ENCODE peak calls at places on chromosomes 11 and 22, in five cellular contexts. One of them, this sample, is unnamed.
A peak's percentile ranks its signal among the peaks of the same experiment; 100 is the strongest.

GRCh38 chr11:116687458-116688201 is 85.2 kb downstream of the BUD13 start:
- DNase-seq in activated T-cell treated with anti-CD3 and anti-CD28 coated beads, Interleukin-2, amount 50 U/mL, for 4 hours: no peak
- DNase-seq in IMR-90: no peak
- DNase-seq in hepatocyte: no peak
- DNase-seq in left ventricle myocardium inferior: no peak
- DNase-seq in this sample: no peak

GRCh38 chr11:115194798-115195101 is 309.5 kb downstream of the CADM1 start:
- DNase-seq in left ventricle myocardium inferior: no peak
- DNase-seq in activated T-cell treated with anti-CD3 and anti-CD28 coated beads, Interleukin-2, amount 50 U/mL, for 4 hours: no peak
- DNase-seq in IMR-90: peak; percentile 76
- DNase-seq in hepatocyte: no peak
- DNase-seq in this sample: peak; percentile 5

GRCh38 chr22:45010532-45010900 is 711 bp upstream of the PHF21B start:
- DNase-seq in hepatocyte: no peak
- DNase-seq in activated T-cell treated with anti-CD3 and anti-CD28 coated beads, Interleukin-2, amount 50 U/mL, for 4 hours: no peak
- DNase-seq in left ventricle myocardium inferior: no peak
- DNase-seq in IMR-90: no peak
- DNase-seq in this sample: no peak

GRCh38 chr22:45524966-45525365 is 22.3 kb downstream of the FBLN1 start:
- DNase-seq in IMR-90: no peak
- DNase-seq in left ventricle myocardium inferior: no peak
- DNase-seq in activated T-cell treated with anti-CD3 and anti-CD28 coated beads, Interleukin-2, amount 50 U/mL, for 4 hours: no peak
- DNase-seq in hepatocyte: no peak
- DNase-seq in this sample: no peak

GRCh38 chr11:15202626-15203025 is 87.9 kb downstream of the INSC start:
- DNase-seq in IMR-90: no peak
- DNase-seq in hepatocyte: no peak
- DNase-seq in activated T-cell treated with anti-CD3 and anti-CD28 coated beads, Interleukin-2, amount 50 U/mL, for 4 hours: no peak
- DNase-seq in left ventricle myocardium inferior: no peak
- DNase-seq in this sample: no peak

GRCh38 chr11:32830413-32830738 is 649 bp downstream of the PRRG4 start:
- DNase-seq in hepatocyte: peak; percentile 77
- DNase-seq in IMR-90: no peak
- DNase-seq in activated T-cell treated with anti-CD3 and anti-CD28 coated beads, Interleukin-2, amount 50 U/mL, for 4 hours: no peak
- DNase-seq in left ventricle myocardium inferior: no peak
- DNase-seq in this sample: peak; percentile 22

GRCh38 chr11:35211952-35212351 is 73.0 kb downstream of the CD44 start:
- DNase-seq in activated T-cell treated with anti-CD3 and anti-CD28 coated beads, Interleukin-2, amount 50 U/mL, for 4 hours: no peak
- DNase-seq in left ventricle myocardium inferior: no peak
- DNase-seq in IMR-90: no peak
- DNase-seq in hepatocyte: no peak
- DNase-seq in this sample: no peak

GRCh38 chr11:66020618-66021357 is 5.5 kb downstream of the CATSPER1 start:
- DNase-seq in activated T-cell treated with anti-CD3 and anti-CD28 coated beads, Interleukin-2, amount 50 U/mL, for 4 hours: no peak
- DNase-seq in IMR-90: peak; percentile 79
- DNase-seq in left ventricle myocardium inferior: no peak
- DNase-seq in hepatocyte: no peak
- DNase-seq in this sample: peak; percentile 69